ENCODE peak calls at places on chromosomes 6 and 20, in seven cellular contexts. K is CD4-positive, alpha-beta memory T cell; V is uterus; S is A549; P is neuronal stem cell; H is H9; X is heart right ventricle. L is an unnamed sample.

GRCh38 chr6:19024737-19025136 is 637.6 kb downstream of the RNF144B start:
- DNase-seq in K (no peak), V (no peak), S (peak; percentile 34), P (peak; percentile 41), H (peak; percentile 61), X (no peak), L (no peak)

GRCh38 chr6:5723905-5724691 is 282.6 kb downstream of the NRN1 start:
- DNase-seq in K (no peak), V (no peak), S (no peak), P (no peak), H (no peak), X (no peak), L (no peak)

GRCh38 chr6:34177181-34177591 is 31.3 kb upstream of the GRM4 start:
- DNase-seq in K (no peak), V (no peak), S (no peak), P (no peak), H (no peak), X (no peak), L (no peak)

GRCh38 chr20:16222859-16223411 is 350.3 kb downstream of the KIF16B start:
- DNase-seq in K (no peak), V (no peak), S (no peak), P (no peak), H (no peak), X (no peak), L (no peak)

GRCh38 chr20:53343433-53343832 is 250.2 kb downstream of the ZNF217 start:
- DNase-seq in K (no peak), V (no peak), S (no peak), P (no peak), H (no peak), X (no peak), L (no peak)

GRCh38 chr6:144782634-144783033 is 497.5 kb downstream of the UTRN start:
- DNase-seq in K (no peak), V (no peak), S (no peak), P (no peak), H (no peak), X (no peak), L (no peak)

GRCh38 chr20:38298768-38299288 is 5.1 kb upstream of the BPI start:
- DNase-seq in K (no peak), V (peak; percentile 89), S (no peak), P (no peak), H (no peak), X (peak; percentile 75), L (no peak)

GRCh38 chr6:136846046-136846445 is 23.7 kb downstream of the PEX7 start:
- DNase-seq in K (peak; percentile 32), V (peak; percentile 18), S (peak; percentile 56), P (peak; percentile 32), H (no peak), X (no peak), L (peak; percentile 32)

GRCh38 chr6:92684386-92684785 is 735.0 kb downstream of the EPHA7 start:
- DNase-seq in K (no peak), V (no peak), S (no peak), P (no peak), H (no peak), X (no peak), L (no peak)

GRCh38 chr6:119917186-119917585 is 567.6 kb upstream of the MAN1A1 start:
- DNase-seq in K (no peak), V (no peak), S (no peak), P (no peak), H (no peak), X (no peak), L (no peak)

GRCh38 chr6:35080821-35081425 is 60.2 kb downstream of the TCP11 start:
- DNase-seq in K (no peak), V (peak; percentile 12), S (no peak), P (no peak), H (no peak), X (no peak), L (no peak)

GRCh38 chr6:69138893-69139494 is 503.9 kb downstream of the ADGRB3 start:
- DNase-seq in K (no peak), V (no peak), S (no peak), P (no peak), H (no peak), X (peak; percentile 19), L (no peak)

GRCh38 chr6:3353504-3353903 is 94.8 kb downstream of the PSMG4 start:
- DNase-seq in K (no peak), V (no peak), S (no peak), P (no peak), H (no peak), X (no peak), L (no peak)

GRCh38 chr6:158742988-158743651 is 76.0 kb downstream of the EZR start:
- DNase-seq in K (no peak), V (no peak), S (no peak), P (no peak), H (no peak), X (no peak), L (no peak)

GRCh38 chr6:22737331-22737730 is 168.0 kb downstream of the HDGFL1 start:
- DNase-seq in K (no peak), V (peak; percentile 67), S (peak; percentile 34), P (peak; percentile 64), H (peak; percentile 71), X (no peak), L (no peak)

GRCh38 chr6:158686791-158687381 is 37.0 kb downstream of the SYTL3 start:
- DNase-seq in K (peak; percentile 84), V (no peak), S (no peak), P (no peak), H (no peak), X (no peak), L (peak; percentile 80)

GRCh38 chr6:111788779-111789276 is 84.4 kb downstream of the FYN start:
- DNase-seq in K (no peak), V (no peak), S (no peak), P (peak; percentile 47), H (no peak), X (no peak), L (no peak)

GRCh38 chr6:5752282-5752681 is 254.4 kb downstream of the NRN1 start:
- DNase-seq in K (no peak), V (no peak), S (no peak), P (peak; percentile 52), H (peak; percentile 66), X (no peak), L (no peak)

GRCh38 chr6:34234667-34235604 is 1.7 kb upstream of the HMGA1 start:
- DNase-seq in K (peak; percentile 26), V (no peak), S (no peak), P (peak; percentile 94), H (peak; percentile 96), X (peak; percentile 28), L (peak; percentile 38)

GRCh38 chr6:163214259-163214658 is 200.3 kb upstream of the QKI start:
- DNase-seq in K (no peak), V (no peak), S (no peak), P (no peak), H (no peak), X (no peak), L (no peak)

GRCh38 chr20:56865055-56865454 is 235.9 kb downstream of the TFAP2C start:
- DNase-seq in K (no peak), V (peak; percentile 34), S (no peak), P (no peak), H (no peak), X (no peak), L (no peak)

GRCh38 chr6:115969930-115970273 is 90.8 kb downstream of the FRK start:
- DNase-seq in K (no peak), V (no peak), S (no peak), P (no peak), H (no peak), X (no peak), L (no peak)

GRCh38 chr6:99233219-99233618 is 116.3 kb downstream of the FAXC start:
- DNase-seq in K (no peak), V (no peak), S (no peak), P (no peak), H (no peak), X (no peak), L (no peak)

GRCh38 chr6:126039284-126039683 is 52.9 kb downstream of the TRMT11 start:
- DNase-seq in K (no peak), V (no peak), S (peak; percentile 55), P (no peak), H (no peak), X (no peak), L (no peak)

GRCh38 chr6:170227521-170227983 is 63.3 kb downstream of the DLL1 start:
- DNase-seq in K (no peak), V (no peak), S (no peak), P (no peak), H (no peak), X (no peak), L (no peak)

GRCh38 chr6:16438677-16439615 is 200.6 kb downstream of the GMPR start:
- DNase-seq in K (no peak), V (peak; percentile 27), S (peak; percentile 63), P (peak; percentile 17), H (no peak), X (no peak), L (no peak)

GRCh38 chr6:107547061-107547840 is 57.3 kb downstream of the SOBP start:
- DNase-seq in K (no peak), V (no peak), S (no peak), P (no peak), H (no peak), X (no peak), L (no peak)

GRCh38 chr6:139839506-139840156 is 465.2 kb upstream of the CITED2 start:
- DNase-seq in K (no peak), V (peak; percentile 22), S (no peak), P (no peak), H (no peak), X (no peak), L (no peak)

GRCh38 chr6:20534906-20535305 is 649 bp downstream of the CDKAL1 start:
- DNase-seq in K (no peak), V (no peak), S (no peak), P (no peak), H (no peak), X (no peak), L (no peak)
- H3K27ac ChIP-seq in K (peak overlapping the region; percentile 72), V (peak overlapping the region; percentile 85), S (peak overlapping the region; percentile 77), P (no peak overlapping the region), H (no peak overlapping the region), X (peak overlapping the region; percentile 90), L (peak overlapping the region; percentile 85)

GRCh38 chr20:17710379-17711305 is 10.9 kb downstream of the BANF2 start:
- DNase-seq in K (no peak), V (peak; percentile 39), S (no peak), P (no peak), H (no peak), X (no peak), L (no peak)
- H3K4me1 ChIP-seq in K (no peaks in the 10 kb centered on the region), V (no peaks in the 10 kb centered on the region), S (peaks cover 4% of the 10 kb centered on the region), P (peaks cover 13% of the 10 kb centered on the region), H (peaks cover 2% of the 10 kb centered on the region), X (no peaks in the 10 kb centered on the region), L (no peaks in the 10 kb centered on the region)

GRCh38 chr20:11891081-11891826 is 26.4 kb upstream of the BTBD3 start:
- DNase-seq in K (no peak), V (peak; percentile 31), S (peak; percentile 43), P (peak; percentile 65), H (peak; percentile 50), X (peak; percentile 70), L (no peak)
- H3K27ac ChIP-seq in K (no peak overlapping the region), V (peak overlapping the region; percentile 94), S (peak overlapping the region; percentile 81), P (peak overlapping the region; percentile 97), H (no peak overlapping the region), X (peak overlapping the region; percentile 93), L (no peak overlapping the region)

GRCh38 chr6:76072562-76072961 is at the start of gene IMPG1:
- DNase-seq in K (no peak), V (no peak), S (no peak), P (no peak), H (no peak), X (no peak), L (no peak)

DNA sequence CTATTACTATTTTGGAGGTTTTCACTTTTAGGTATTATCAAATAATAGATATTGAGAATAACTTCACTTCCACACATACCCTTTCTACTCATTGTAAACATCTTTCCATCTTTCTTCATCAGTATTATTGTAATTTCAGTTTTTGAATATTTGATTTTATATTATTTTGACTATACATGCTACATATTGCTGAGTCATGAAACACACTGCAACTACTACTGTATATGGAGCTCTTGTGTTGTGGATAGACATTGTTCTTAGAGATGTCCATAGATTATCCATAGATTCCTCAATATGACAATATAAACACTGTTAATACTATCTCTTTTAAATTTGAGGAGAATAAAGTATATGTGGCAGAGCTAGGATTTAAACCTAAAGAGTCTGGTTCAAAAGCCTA is 819 bp upstream of the IMPG1 start:
- DNase-seq in K (no peak), V (no peak), S (no peak), P (no peak), H (no peak), X (no peak), L (no peak)
- H3K4me1 ChIP-seq in K (no peaks in the 10 kb centered on the region), V (no peaks in the 10 kb centered on the region), S (no peaks in the 10 kb centered on the region), P (no peaks in the 10 kb centered on the region), H (no peaks in the 10 kb centered on the region), X (no peaks in the 10 kb centered on the region), L (no peaks in the 10 kb centered on the region)

L was measured in CD4-positive, CD25-positive, alpha-beta regulatory T cell.